ENCODE peak calls at places on chromosomes 13 and 19, in seven cellular contexts. G is tibial artery, F is Caco-2, E is uterus, K is A549, Y is AG10803, Q is fibroblast of mammary gland. P is an unnamed sample.

GRCh38 chr19:32336259-32337111 is 8.9 kb upstream of the ZNF507 start:
- DNase-seq in K (peak), E (peak), Q (peak), Y (peak), F (no peak), G (no peak), P (no peak)

GRCh38 chr19:1408300-1409203 is 1.2 kb downstream of the DAZAP1 start:
- DNase-seq in Y (peak), Q (peak), G (no peak), F (no peak), K (no peak), E (no peak), P (peak)

GRCh38 chr19:51480590-51480989 is 2.3 kb downstream of the CEACAM18 start:
- DNase-seq in Y (no peak), Q (no peak), E (no peak), F (peak), G (no peak), K (no peak), P (no peak)

GRCh38 chr19:16330368-16330801 is 5.8 kb downstream of the KLF2 start:
- DNase-seq in F (peak), K (peak), Q (peak), Y (peak), G (peak), E (peak), P (no peak)

GRCh38 chr13:22278336-22278929 is 607.6 kb downstream of the FGF9 start:
- DNase-seq in F (peak), G (no peak), K (peak), Q (peak), E (peak), Y (peak), P (no peak)

GRCh38 chr19:38134538-38135149 is 89.4 kb downstream of the DPF1 start:
- DNase-seq in F (no peak), Y (peak), K (peak), Q (peak), G (no peak), E (no peak), P (no peak)

GRCh38 chr13:48492123-48493075 is 40.5 kb downstream of the RCBTB2 start:
- DNase-seq in F (no peak), E (peak), Q (peak), K (no peak), G (peak), Y (peak), P (no peak)

GRCh38 chr19:48760514-48761221 is 5.3 kb downstream of the FGF21 start:
- DNase-seq in F (no peak), Q (no peak), E (no peak), Y (no peak), K (no peak), G (no peak), P (no peak)

GRCh38 chr19:2186071-2186846 is 22.5 kb downstream of the DOT1L start:
- DNase-seq in K (no peak), G (peak), Q (peak), Y (peak), E (peak), F (no peak), P (peak)

GRCh38 chr19:719081-719512 is 10.4 kb downstream of the PALM start:
- DNase-seq in K (no peak), G (peak), Q (peak), F (no peak), Y (peak), E (peak), P (no peak)

GRCh38 chr13:39684531-39685137 is 29.2 kb downstream of the COG6 start:
- DNase-seq in E (no peak), K (peak), G (no peak), Q (peak), F (no peak), Y (peak), P (no peak)

GRCh38 chr13:30807392-30807791 is 72.0 kb downstream of the ALOX5AP start:
- DNase-seq in K (no peak), F (no peak), Q (no peak), E (no peak), G (no peak), Y (no peak), P (no peak)

GRCh38 chr13:30806784-30807183 is 71.4 kb downstream of the ALOX5AP start:
- DNase-seq in K (peak), Q (peak), E (no peak), Y (peak), G (no peak), F (no peak), P (no peak)

GRCh38 chr13:30809787-30810186 is 74.4 kb downstream of the ALOX5AP start:
- DNase-seq in E (no peak), K (no peak), Q (no peak), Y (no peak), F (no peak), G (no peak), P (no peak)

GRCh38 chr13:30810261-30810701 is 74.9 kb downstream of the ALOX5AP start:
- DNase-seq in K (no peak), F (no peak), E (no peak), Y (no peak), Q (no peak), G (no peak), P (no peak)

DNA sequence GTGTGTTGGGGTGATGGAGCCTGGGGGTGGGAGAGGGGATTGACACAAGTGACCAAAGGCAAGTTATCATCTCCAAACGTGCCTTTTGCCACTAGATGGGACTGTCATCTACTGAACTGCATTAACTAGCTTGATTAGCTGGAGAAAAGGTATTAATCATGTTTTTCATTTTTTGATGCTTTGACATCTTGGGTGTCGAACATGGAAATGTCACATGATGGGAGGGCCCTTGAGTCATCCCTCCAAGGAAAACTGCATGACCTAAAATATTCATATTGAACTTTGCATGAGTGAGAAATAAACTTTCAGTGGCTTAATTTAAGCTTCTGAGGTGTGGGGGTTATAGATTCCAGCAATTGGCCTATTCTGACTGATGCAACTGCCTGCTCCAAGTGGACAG is 73.3 kb downstream of the ALOX5AP start:
- DNase-seq in K (no peak), E (no peak), F (no peak), Q (peak), G (no peak), Y (no peak), P (no peak)
- TF ChIP-seq CTCF in K (no peak), E (no peak), F (no peak), Q (peak), G (no peak), Y (peak), P (no peak)

GRCh38 chr13:59542303-59542702 is 621.4 kb downstream of the DIAPH3 start:
- DNase-seq in Y (no peak), Q (no peak), K (no peak), G (no peak), E (no peak), F (no peak), P (no peak)

GRCh38 chr13:59547950-59548349 is 615.8 kb downstream of the DIAPH3 start:
- DNase-seq in K (no peak), F (no peak), Y (no peak), E (no peak), G (no peak), Q (no peak), P (no peak)

GRCh38 chr13:59546178-59546577 is 617.5 kb downstream of the DIAPH3 start:
- DNase-seq in G (no peak), Q (no peak), Y (no peak), F (no peak), K (no peak), E (no peak), P (no peak)

GRCh38 chr13:59543418-59543817 is 620.3 kb downstream of the DIAPH3 start:
- DNase-seq in Q (no peak), K (no peak), Y (no peak), E (no peak), G (no peak), F (no peak), P (no peak)

GRCh38 chr13:59545007-59545406 is 618.7 kb downstream of the DIAPH3 start:
- DNase-seq in Y (no peak), Q (no peak), F (no peak), K (no peak), G (no peak), E (no peak), P (no peak)
- TF ChIP-seq CTCF in Y (no peak), Q (no peak), F (no peak), K (no peak), G (no peak), E (no peak), P (no peak)

GRCh38 chr19:7598180-7598579 is 2.5 kb downstream of the CAMSAP3 start:
- DNase-seq in E (no peak), F (no peak), Y (no peak), Q (no peak), G (no peak), K (no peak), P (no peak)

GRCh38 chr19:7600721-7601120 is 5.1 kb downstream of the CAMSAP3 start:
- DNase-seq in Q (no peak), F (no peak), G (no peak), K (no peak), Y (no peak), E (no peak), P (no peak)

GRCh38 chr19:7595466-7596133 is at the start of gene CAMSAP3:
- DNase-seq in Q (peak), F (peak), G (no peak), E (no peak), Y (peak), K (no peak), P (peak)

GRCh38 chr19:7597689-7598088 is 2.0 kb downstream of the CAMSAP3 start:
- DNase-seq in F (no peak), E (no peak), Y (no peak), G (no peak), K (peak), Q (peak), P (no peak)

GRCh38 chr19:7596191-7596937 is 701 bp downstream of the CAMSAP3 start:
- DNase-seq in G (no peak), F (no peak), E (no peak), K (no peak), Y (no peak), Q (no peak), P (no peak)
- TF ChIP-seq CTCF in G (no peak), F (no peak), E (no peak), K (no peak), Y (no peak), Q (no peak), P (no peak)

GRCh38 chr13:52345631-52346251 is 60.2 kb downstream of the THSD1 start:
- DNase-seq in Y (no peak), K (no peak), G (no peak), F (no peak), E (no peak), Q (no peak), P (no peak)
- TF ChIP-seq CTCF in Y (no peak), K (no peak), G (no peak), F (no peak), E (no peak), Q (no peak), P (no peak)

GRCh38 chr19:28862238-28862637 is 350.7 kb downstream of the UQCRFS1 start:
- DNase-seq in Q (peak), Y (no peak), K (no peak), F (no peak), G (no peak), E (no peak), P (no peak)
- TF ChIP-seq CTCF in Q (no peak), Y (no peak), K (no peak), F (no peak), G (no peak), E (no peak), P (no peak)

GRCh38 chr19:17946965-17947784 is 14.4 kb downstream of the CCDC124 start:
- DNase-seq in F (no peak), K (peak), Q (no peak), G (no peak), Y (no peak), E (no peak), P (peak)
- TF ChIP-seq CTCF in F (no peak), K (no peak), Q (no peak), G (no peak), Y (peak), E (no peak), P (no peak)

DNA sequence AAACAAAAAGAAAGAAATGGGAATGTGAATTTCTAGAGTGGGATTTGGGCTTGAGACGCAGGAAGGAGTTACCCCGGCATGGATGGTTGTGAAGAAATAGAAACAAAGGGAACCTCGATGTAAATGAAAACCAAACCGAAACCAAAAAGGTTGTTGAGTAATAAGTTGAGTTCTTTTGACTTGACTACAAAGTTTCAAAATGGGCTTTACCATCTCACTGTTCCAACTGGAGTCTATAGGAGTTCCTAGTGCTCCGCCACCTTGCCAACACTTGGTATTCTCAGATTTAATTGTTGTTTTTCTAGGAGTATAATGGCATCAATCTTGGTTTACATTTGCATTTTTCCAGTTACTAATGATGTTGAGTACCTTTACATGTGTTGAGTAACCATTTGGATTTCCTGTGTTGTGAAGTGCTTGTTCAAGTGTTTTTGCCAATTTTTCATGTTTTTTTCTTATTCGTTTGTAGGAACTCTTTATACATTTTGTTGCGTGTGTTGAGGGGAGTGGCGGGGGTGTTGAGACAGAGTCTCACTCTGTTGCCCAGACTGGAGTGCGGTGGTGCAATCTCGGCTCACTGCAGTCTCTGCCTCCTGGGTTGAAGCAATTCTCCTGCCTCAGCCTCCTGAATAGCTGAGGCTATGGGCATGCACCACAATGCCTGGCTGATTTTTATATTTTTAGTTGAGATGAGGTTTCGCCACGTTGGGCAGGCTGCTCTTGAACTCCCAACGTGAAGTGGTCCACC is 9.2 kb downstream of the UBE2S start:
- DNase-seq in G (no peak), Y (no peak), Q (no peak), E (no peak), K (no peak), F (no peak), P (no peak)
- TF ChIP-seq CTCF in G (no peak), Y (no peak), Q (no peak), E (no peak), K (no peak), F (no peak), P (no peak)

DNA sequence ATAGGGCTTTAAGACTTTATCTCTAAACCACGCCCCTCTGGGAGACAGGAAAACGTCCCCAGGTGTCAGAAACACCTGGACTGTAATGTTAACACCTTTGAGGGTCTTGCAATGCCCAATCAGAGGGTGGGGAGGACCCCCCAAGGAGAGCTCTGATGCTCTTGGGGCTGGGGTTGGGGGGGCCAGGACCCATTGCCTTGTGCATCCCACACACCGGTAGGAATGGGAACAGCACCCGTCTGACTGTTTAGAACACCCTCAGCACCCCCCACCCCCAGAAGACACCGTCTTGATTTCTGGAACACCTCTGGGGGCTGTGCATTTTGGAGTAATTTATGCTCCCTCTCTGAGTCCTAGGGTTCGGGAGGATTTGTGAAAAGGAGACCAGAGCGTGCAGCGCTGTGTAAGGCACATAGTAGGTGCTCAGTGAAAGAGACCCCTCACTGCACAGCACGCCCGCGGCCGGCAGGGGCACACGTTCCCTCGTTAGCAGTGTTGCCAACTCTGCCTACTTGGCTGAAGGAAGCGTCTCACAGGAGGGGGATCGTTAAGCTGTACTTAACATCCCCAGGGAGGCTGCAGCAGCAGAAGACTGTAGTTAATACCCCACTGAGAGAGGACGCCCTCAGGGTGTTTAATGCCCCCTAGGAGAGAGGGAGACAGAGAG is 2.8 kb upstream of the ERFL start:
- DNase-seq in G (no peak), Q (no peak), K (no peak), F (no peak), E (no peak), Y (no peak), P (no peak)
- TF ChIP-seq CTCF in G (no peak), Q (peak), K (peak), F (no peak), E (no peak), Y (peak), P (no peak)

DNA sequence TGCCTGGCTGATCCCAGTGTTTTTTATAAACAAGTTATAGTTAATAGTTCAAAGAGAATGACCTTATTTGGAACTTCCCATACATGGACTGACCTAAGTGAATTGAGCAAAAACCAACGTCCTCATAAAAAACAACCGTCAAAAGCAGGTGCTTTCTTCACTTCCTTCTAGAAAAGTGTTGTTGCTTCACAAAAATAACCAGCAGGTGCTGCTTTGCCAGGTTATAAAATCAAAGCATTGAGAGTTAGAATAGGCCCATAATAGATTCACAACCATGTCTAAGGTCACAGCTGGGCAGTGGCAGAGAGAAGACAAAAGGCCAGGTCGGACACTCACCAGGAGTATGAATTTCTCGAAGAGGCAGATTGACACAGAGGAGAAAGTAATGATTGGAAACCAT is 9.5 kb downstream of the RUBCNL start:
- DNase-seq in F (no peak), Q (no peak), K (no peak), G (no peak), E (no peak), Y (no peak), P (no peak)
- TF ChIP-seq CTCF in F (no peak), Q (no peak), K (no peak), G (no peak), E (no peak), Y (no peak), P (no peak)

GRCh38 chr13:102945324-102945815 is 99.5 kb downstream of the ERCC5 start:
- DNase-seq in F (no peak), Q (no peak), E (no peak), G (no peak), Y (no peak), K (no peak), P (no peak)

GRCh38 chr13:102944821-102945220 is 99.0 kb downstream of the ERCC5 start:
- DNase-seq in E (no peak), G (no peak), Y (no peak), K (no peak), Q (no peak), F (no peak), P (no peak)

GRCh38 chr13:102940770-102941169 is 94.9 kb downstream of the ERCC5 start:
- DNase-seq in G (no peak), E (no peak), F (no peak), K (no peak), Q (no peak), Y (no peak), P (no peak)

GRCh38 chr13:102935896-102936321 is 90.1 kb downstream of the ERCC5 start:
- DNase-seq in F (no peak), G (no peak), E (no peak), Q (no peak), K (no peak), Y (no peak), P (no peak)

DNA sequence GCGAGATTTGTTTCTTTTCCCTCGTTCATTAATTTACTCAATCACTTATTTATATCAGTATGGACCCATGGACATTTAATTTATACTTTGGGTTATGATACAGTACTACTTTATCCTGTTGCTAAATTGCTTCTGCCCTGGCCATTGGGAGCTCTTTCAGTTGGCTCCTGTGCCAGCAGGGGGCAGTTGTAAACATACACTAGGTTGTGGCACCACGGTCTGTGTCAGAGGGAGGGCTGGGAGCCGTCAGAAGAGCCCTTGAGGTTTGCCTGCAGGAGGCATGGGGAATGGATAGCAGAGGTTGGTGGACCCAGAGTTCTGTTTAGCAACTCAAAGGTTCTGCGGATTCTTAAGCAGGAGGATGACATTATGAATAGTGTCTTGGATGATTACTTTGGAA is 94.3 kb downstream of the ERCC5 start:
- DNase-seq in E (no peak), Y (no peak), Q (no peak), K (peak), F (no peak), G (no peak), P (no peak)
- TF ChIP-seq CTCF in E (no peak), Y (no peak), Q (peak), K (no peak), F (no peak), G (no peak), P (no peak)